ENCODE peak calls at places on chromosome 1, in four cellular contexts. One of them, this sample, is unnamed.

GRCh38 chr1:6459850-6460265 is 6.1 kb downstream of the TNFRSF25 start:
- DNase-seq in fibroblast of the conjunctiva: no peak
- DNase-seq in skeletal muscle cell: no peak
- DNase-seq in tibial nerve: no peak
- DNase-seq in this sample: no peak

GRCh38 chr1:39268112-39268581 is 63.7 kb downstream of the MACF1 start:
- DNase-seq in fibroblast of the conjunctiva: peak
- DNase-seq in tibial nerve: peak
- DNase-seq in skeletal muscle cell: peak
- DNase-seq in this sample: peak

GRCh38 chr1:72000809-72001208 is 281.5 kb downstream of the NEGR1 start:
- DNase-seq in fibroblast of the conjunctiva: no peak
- DNase-seq in tibial nerve: no peak
- DNase-seq in skeletal muscle cell: no peak
- DNase-seq in this sample: no peak

GRCh38 chr1:203649551-203650011 is 22.9 kb downstream of the ATP2B4 start:
- DNase-seq in skeletal muscle cell: no peak
- DNase-seq in tibial nerve: no peak
- DNase-seq in fibroblast of the conjunctiva: no peak
- DNase-seq in this sample: no peak

GRCh38 chr1:19074361-19074901 is 118.0 kb upstream of the IFFO2 start:
- DNase-seq in tibial nerve: no peak
- DNase-seq in skeletal muscle cell: no peak
- DNase-seq in fibroblast of the conjunctiva: no peak
- DNase-seq in this sample: no peak

GRCh38 chr1:66374561-66375111 is 159.3 kb upstream of the SGIP1 start:
- DNase-seq in tibial nerve: no peak
- DNase-seq in fibroblast of the conjunctiva: no peak
- DNase-seq in skeletal muscle cell: peak
- DNase-seq in this sample: no peak

GRCh38 chr1:245290836-245291235 is 136.1 kb downstream of the KIF26B start:
- DNase-seq in tibial nerve: no peak
- DNase-seq in fibroblast of the conjunctiva: no peak
- DNase-seq in skeletal muscle cell: no peak
- DNase-seq in this sample: no peak

GRCh38 chr1:20887269-20887668 is 100.2 kb upstream of the HP1BP3 start:
- DNase-seq in fibroblast of the conjunctiva: no peak
- DNase-seq in skeletal muscle cell: no peak
- DNase-seq in tibial nerve: no peak
- DNase-seq in this sample: no peak

This sample was measured in right atrium auricular region.